ENCODE peak calls at places on chromosomes 4 and X, in five cellular contexts. C, G, T, H and U are unnamed samples.
A peak's percentile ranks its signal among the peaks of the same experiment; 100 is the strongest.

GRCh38 chr4:25448379-25449109 is 71.5 kb downstream of the ANAPC4 start:
- DNase-seq in T (peak; percentile 58), G (no peak), H (no peak), C (no peak), U (no peak)

GRCh38 chr4:26056406-26056805 is 142.4 kb downstream of the SMIM20 start:
- DNase-seq in C (no peak), G (no peak), H (no peak), T (no peak), U (no peak)

GRCh38 chr4:102809691-102810090 is 17.7 kb downstream of the UBE2D3 start:
- DNase-seq in C (no peak), T (no peak), G (no peak), H (no peak), U (no peak)

GRCh38 chr4:81207793-81208192 is 7.2 kb downstream of the PRKG2 start:
- DNase-seq in T (no peak), C (no peak), H (peak; percentile 47), G (no peak), U (no peak)

GRCh38 chr4:140174535-140174934 is 20.6 kb upstream of the MAML3 start:
- DNase-seq in H (peak; percentile 13), G (no peak), C (no peak), T (no peak), U (peak; percentile 48)

GRCh38 chrX:1239681-1240142 is 27.3 kb upstream of the CRLF2 start:
- DNase-seq in G (peak; percentile 61), H (peak; percentile 85), C (no peak), T (no peak), U (peak; percentile 100)

GRCh38 chr4:184746532-184746870 is 12.6 kb upstream of the CENPU start:
- DNase-seq in G (no peak), C (no peak), T (peak; percentile 69), H (no peak), U (no peak)

GRCh38 chr4:129978315-129978714 is 882.4 kb downstream of the C4orf33 start:
- DNase-seq in G (no peak), H (peak; percentile 0), T (no peak), C (no peak), U (no peak)

GRCh38 chr4:152045781-152046571 is 285.2 kb upstream of the GATB start:
- DNase-seq in T (peak; percentile 65), C (peak; percentile 47), H (no peak), G (peak; percentile 45), U (no peak)

GRCh38 chr4:73822389-73822788 is 14.1 kb upstream of the CXCL6 start:
- DNase-seq in T (no peak), G (no peak), C (no peak), H (no peak), U (no peak)

GRCh38 chr4:163611172-163611571 is 116.7 kb downstream of the TMA16 start:
- DNase-seq in H (peak; percentile 8), C (no peak), G (no peak), T (no peak), U (no peak)

GRCh38 chr4:174864031-174864430 is 35.0 kb upstream of the GLRA3 start:
- DNase-seq in H (no peak), T (no peak), C (no peak), G (no peak), U (no peak)

GRCh38 chr4:176001171-176002006 is 64.3 kb upstream of the WDR17 start:
- DNase-seq in C (peak; percentile 72), H (no peak), T (no peak), G (peak; percentile 31), U (no peak)

GRCh38 chr4:71941001-71941400 is 90.8 kb upstream of the NPFFR2 start:
- DNase-seq in T (no peak), H (peak; percentile 43), G (peak; percentile 8), C (peak; percentile 10), U (no peak)

GRCh38 chrX:65679071-65679540 is 11.7 kb downstream of the MSN start:
- DNase-seq in G (no peak), C (no peak), T (no peak), H (peak; percentile 68), U (no peak)

GRCh38 chrX:120380699-120381098 is 18.8 kb downstream of the ATP1B4 start:
- DNase-seq in G (no peak), T (no peak), C (no peak), H (peak; percentile 30), U (no peak)

GRCh38 chr4:158302076-158302866 is 92.0 kb downstream of the TMEM144 start:
- DNase-seq in G (no peak), T (no peak), C (no peak), H (no peak), U (no peak)

GRCh38 chrX:65985922-65986588 is 53.8 kb downstream of the VSIG4 start:
- DNase-seq in H (peak; percentile 91), C (no peak), G (peak; percentile 12), T (no peak), U (no peak)

GRCh38 chr4:24778427-24779225 is 16.7 kb upstream of the SOD3 start:
- DNase-seq in C (no peak), H (no peak), G (peak; percentile 14), T (no peak), U (no peak)

GRCh38 chr4:57943672-57944071 is 833.5 kb upstream of the IGFBP7 start:
- DNase-seq in T (no peak), H (peak; percentile 22), C (no peak), G (no peak), U (no peak)

GRCh38 chrX:154714925-154715324 is 36.0 kb downstream of the GAB3 start:
- DNase-seq in C (peak; percentile 39), G (peak; percentile 33), H (peak; percentile 71), T (no peak), U (no peak)

GRCh38 chrX:11420851-11421250 is 127.6 kb downstream of the AMELX start:
- DNase-seq in H (no peak), C (no peak), T (no peak), G (no peak), U (no peak)

GRCh38 chrX:1249101-1249887 is 19.3 kb upstream of the CSF2RA start:
- DNase-seq in H (peak; percentile 96), G (peak; percentile 24), C (peak; percentile 10), T (peak; percentile 71), U (peak; percentile 88)

GRCh38 chrX:139560221-139560620 is 29.7 kb downstream of the F9 start:
- DNase-seq in C (no peak), G (no peak), H (no peak), T (no peak), U (no peak)

GRCh38 chrX:81121513-81122363 is 80.0 kb downstream of the HMGN5 start:
- DNase-seq in T (peak; percentile 89), G (peak; percentile 92), H (peak; percentile 92), C (peak; percentile 82), U (peak; percentile 80)

GRCh38 chrX:124507276-124507675 is 160.9 kb downstream of the SH2D1A start:
- DNase-seq in G (no peak), H (no peak), T (no peak), C (no peak), U (no peak)

GRCh38 chr4:92303621-92304027 is at the start of gene GRID2:
- DNase-seq in H (no peak), T (no peak), G (no peak), C (peak; percentile 36), U (no peak)
- TF ChIP-seq CTCF in H (no peak), T (no peak), G (no peak), C (no peak), U (no peak)

GRCh38 chr4:13248621-13249298 is 235.4 kb downstream of the RAB28 start:
- DNase-seq in T (no peak), C (no peak), G (no peak), H (peak; percentile 14), U (no peak)
- TF ChIP-seq CTCF in T (peak; percentile 37), C (peak; percentile 50), G (peak; percentile 8), H (peak; percentile 38), U (no peak)

GRCh38 chr4:125316781-125317525 is 2.2 kb downstream of the FAT4 start:
- DNase-seq in T (no peak), C (peak; percentile 31), H (no peak), G (peak; percentile 14), U (no peak)
- TF ChIP-seq CTCF in T (no peak), C (peak; percentile 13), H (no peak), G (peak; percentile 7), U (no peak)

DNA sequence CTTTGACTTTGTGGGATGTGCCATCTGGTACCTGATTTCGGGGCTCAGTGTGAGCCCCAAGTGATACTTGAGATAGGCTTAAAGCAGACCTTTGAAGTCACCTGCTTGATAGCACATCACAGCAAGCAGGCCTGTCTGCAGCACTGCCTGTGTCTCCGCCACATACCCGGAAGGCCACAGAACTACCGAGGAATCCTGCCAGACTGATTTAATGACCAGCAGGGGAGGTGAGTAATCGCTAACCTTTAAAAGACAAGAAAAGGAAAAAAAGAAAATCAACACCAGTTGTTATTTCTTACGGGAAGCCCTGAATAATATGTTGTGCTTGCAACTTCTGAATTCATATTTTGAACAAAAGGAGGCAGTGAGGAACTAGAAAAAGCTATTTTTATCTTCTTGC is 6.8 kb downstream of the PTCHD1 start:
- DNase-seq in G (no peak), H (no peak), T (no peak), C (no peak), U (no peak)
- TF ChIP-seq CTCF in G (no peak), H (no peak), T (no peak), C (peak; percentile 39), U (no peak)

DNA sequence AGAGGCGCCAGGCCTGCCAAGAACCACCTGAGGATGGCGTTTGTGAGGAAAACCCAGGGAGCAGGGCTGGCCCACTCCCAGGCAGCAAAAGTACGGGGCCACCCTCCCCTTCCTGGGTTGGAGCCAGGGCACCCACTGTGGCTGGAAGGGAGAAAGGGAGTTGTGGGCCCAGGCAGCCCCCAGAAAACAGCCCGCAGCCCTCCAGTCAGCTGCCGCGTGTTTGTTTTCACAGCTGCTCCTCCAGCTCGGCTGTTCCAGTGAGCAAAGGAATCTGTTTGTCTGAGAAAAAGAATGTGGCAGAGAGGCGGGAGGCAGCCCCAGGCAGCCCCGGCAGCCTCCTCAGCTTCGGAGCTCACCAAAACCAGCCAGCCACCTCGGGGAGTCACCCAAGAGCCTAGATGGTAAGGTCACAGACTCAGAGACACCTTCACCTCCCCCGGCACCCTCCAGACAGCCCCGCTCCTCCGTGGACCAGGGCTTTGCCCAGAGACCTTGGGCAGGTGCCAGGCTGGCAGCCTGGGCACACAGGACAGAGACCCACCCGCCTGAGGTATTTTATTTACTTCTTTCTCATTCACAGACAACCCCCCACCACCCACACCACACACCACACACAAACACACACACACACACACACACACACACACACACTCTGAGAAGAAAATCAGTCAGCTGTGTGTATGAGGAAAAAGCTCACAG is 338.1 kb downstream of the BCOR start:
- DNase-seq in T (peak; percentile 52), G (no peak), H (no peak), C (no peak), U (no peak)
- TF ChIP-seq CTCF in T (no peak), G (no peak), H (no peak), C (no peak), U (no peak)

GRCh38 chrX:150405576-150405975 is 42.5 kb downstream of the MAMLD1 start:
- DNase-seq in G (no peak), H (no peak), C (no peak), T (no peak), U (no peak)
- TF ChIP-seq CTCF in G (no peak), H (peak; percentile 18), C (peak; percentile 31), T (no peak), U (no peak)

GRCh38 chrX:107470971-107471370 is 21.5 kb downstream of the FRMPD3 start:
- DNase-seq in T (no peak), H (no peak), C (no peak), G (no peak), U (no peak)
- TF ChIP-seq CTCF in T (no peak), H (peak; percentile 8), C (peak; percentile 31), G (no peak), U (no peak)